ENCODE peak calls at places on chromosomes 1 and 21, in ten cellular contexts. One of them, this sample, is unnamed. For H3K27me3, the result is how much of the 10 kb centered on the place peaks cover.

GRCh38 chr1:89085781-89086180 is 20.8 kb upstream of the GBP1 start:
- DNase-seq in esophagus squamous epithelium: no peak
- DNase-seq in effector memory CD4-positive, alpha-beta T cell: no peak
- DNase-seq in HCT116: peak
- DNase-seq in NT2/D1: peak
- DNase-seq in bronchial epithelial cell: no peak
- DNase-seq in foreskin keratinocyte: peak
- DNase-seq in stomach: peak
- DNase-seq in hepatocyte: no peak
- DNase-seq in CD4-positive, CD25-positive, alpha-beta regulatory T cell: peak
- DNase-seq in this sample: peak

GRCh38 chr1:47689894-47690293 is 252.1 kb downstream of the FOXD2 start:
- DNase-seq in esophagus squamous epithelium: no peak
- DNase-seq in effector memory CD4-positive, alpha-beta T cell: no peak
- DNase-seq in NT2/D1: no peak
- DNase-seq in bronchial epithelial cell: no peak
- DNase-seq in foreskin keratinocyte: no peak
- DNase-seq in HCT116: no peak
- DNase-seq in stomach: peak
- DNase-seq in CD4-positive, CD25-positive, alpha-beta regulatory T cell: no peak
- DNase-seq in hepatocyte: no peak
- DNase-seq in this sample: no peak

GRCh38 chr1:234863596-234863995 is 253.6 kb upstream of the IRF2BP2 start:
- DNase-seq in foreskin keratinocyte: peak
- DNase-seq in stomach: no peak
- DNase-seq in esophagus squamous epithelium: no peak
- DNase-seq in effector memory CD4-positive, alpha-beta T cell: no peak
- DNase-seq in NT2/D1: no peak
- DNase-seq in HCT116: no peak
- DNase-seq in bronchial epithelial cell: peak
- DNase-seq in hepatocyte: no peak
- DNase-seq in CD4-positive, CD25-positive, alpha-beta regulatory T cell: no peak
- DNase-seq in this sample: no peak

GRCh38 chr1:11211925-11212587 is 22.9 kb downstream of the ANGPTL7 start:
- DNase-seq in foreskin keratinocyte: no peak
- DNase-seq in NT2/D1: no peak
- DNase-seq in hepatocyte: no peak
- DNase-seq in stomach: no peak
- DNase-seq in esophagus squamous epithelium: no peak
- DNase-seq in effector memory CD4-positive, alpha-beta T cell: no peak
- DNase-seq in bronchial epithelial cell: no peak
- DNase-seq in CD4-positive, CD25-positive, alpha-beta regulatory T cell: no peak
- DNase-seq in HCT116: no peak
- DNase-seq in this sample: no peak

GRCh38 chr1:230067871-230068814 is 1.1 kb downstream of the GALNT2 start:
- DNase-seq in CD4-positive, CD25-positive, alpha-beta regulatory T cell: peak
- DNase-seq in esophagus squamous epithelium: no peak
- DNase-seq in NT2/D1: peak
- DNase-seq in foreskin keratinocyte: no peak
- DNase-seq in stomach: peak
- DNase-seq in hepatocyte: peak
- DNase-seq in HCT116: no peak
- DNase-seq in bronchial epithelial cell: no peak
- DNase-seq in effector memory CD4-positive, alpha-beta T cell: no peak
- DNase-seq in this sample: peak

GRCh38 chr1:175572932-175573871 is 170.2 kb downstream of the TNR start:
- DNase-seq in hepatocyte: peak
- DNase-seq in NT2/D1: no peak
- DNase-seq in stomach: no peak
- DNase-seq in bronchial epithelial cell: no peak
- DNase-seq in esophagus squamous epithelium: no peak
- DNase-seq in foreskin keratinocyte: peak
- DNase-seq in HCT116: no peak
- DNase-seq in CD4-positive, CD25-positive, alpha-beta regulatory T cell: no peak
- DNase-seq in effector memory CD4-positive, alpha-beta T cell: no peak
- DNase-seq in this sample: no peak

GRCh38 chr1:228463559-228464455 is 23.4 kb upstream of the RNF187 start:
- DNase-seq in NT2/D1: no peak
- DNase-seq in CD4-positive, CD25-positive, alpha-beta regulatory T cell: peak
- DNase-seq in hepatocyte: peak
- DNase-seq in bronchial epithelial cell: no peak
- DNase-seq in HCT116: peak
- DNase-seq in esophagus squamous epithelium: no peak
- DNase-seq in foreskin keratinocyte: no peak
- DNase-seq in stomach: peak
- DNase-seq in effector memory CD4-positive, alpha-beta T cell: peak
- DNase-seq in this sample: peak

GRCh38 chr1:109906160-109906838 is 4.3 kb upstream of the CSF1 start:
- DNase-seq in NT2/D1: no peak
- DNase-seq in foreskin keratinocyte: no peak
- DNase-seq in hepatocyte: no peak
- DNase-seq in CD4-positive, CD25-positive, alpha-beta regulatory T cell: peak
- DNase-seq in esophagus squamous epithelium: no peak
- DNase-seq in HCT116: no peak
- DNase-seq in stomach: no peak
- DNase-seq in effector memory CD4-positive, alpha-beta T cell: no peak
- DNase-seq in bronchial epithelial cell: no peak
- DNase-seq in this sample: peak

GRCh38 chr21:45112371-45112770 is 38.0 kb downstream of the ADARB1 start:
- DNase-seq in foreskin keratinocyte: no peak
- DNase-seq in effector memory CD4-positive, alpha-beta T cell: no peak
- DNase-seq in stomach: no peak
- DNase-seq in hepatocyte: no peak
- DNase-seq in CD4-positive, CD25-positive, alpha-beta regulatory T cell: no peak
- DNase-seq in bronchial epithelial cell: no peak
- DNase-seq in HCT116: no peak
- DNase-seq in esophagus squamous epithelium: no peak
- DNase-seq in NT2/D1: no peak
- DNase-seq in this sample: no peak

GRCh38 chr1:241012708-241013340 is 344.2 kb downstream of the RGS7 start:
- DNase-seq in foreskin keratinocyte: no peak
- DNase-seq in NT2/D1: peak
- DNase-seq in hepatocyte: no peak
- DNase-seq in bronchial epithelial cell: no peak
- DNase-seq in CD4-positive, CD25-positive, alpha-beta regulatory T cell: no peak
- DNase-seq in effector memory CD4-positive, alpha-beta T cell: no peak
- DNase-seq in esophagus squamous epithelium: no peak
- DNase-seq in stomach: no peak
- DNase-seq in HCT116: no peak
- DNase-seq in this sample: no peak

GRCh38 chr1:51636765-51637522 is 20.1 kb downstream of the OSBPL9 start:
- DNase-seq in HCT116: peak
- DNase-seq in hepatocyte: peak
- DNase-seq in foreskin keratinocyte: peak
- DNase-seq in esophagus squamous epithelium: no peak
- DNase-seq in effector memory CD4-positive, alpha-beta T cell: no peak
- DNase-seq in CD4-positive, CD25-positive, alpha-beta regulatory T cell: no peak
- DNase-seq in stomach: no peak
- DNase-seq in bronchial epithelial cell: peak
- DNase-seq in NT2/D1: no peak
- DNase-seq in this sample: no peak

GRCh38 chr1:226763741-226764264 is 24.7 kb upstream of the ITPKB start:
- DNase-seq in stomach: no peak
- DNase-seq in esophagus squamous epithelium: no peak
- DNase-seq in foreskin keratinocyte: peak
- DNase-seq in HCT116: no peak
- DNase-seq in bronchial epithelial cell: peak
- DNase-seq in effector memory CD4-positive, alpha-beta T cell: no peak
- DNase-seq in NT2/D1: peak
- DNase-seq in CD4-positive, CD25-positive, alpha-beta regulatory T cell: no peak
- DNase-seq in hepatocyte: peak
- DNase-seq in this sample: no peak

GRCh38 chr1:107323765-107324164 is 182.9 kb downstream of the NTNG1 start:
- DNase-seq in NT2/D1: no peak
- DNase-seq in foreskin keratinocyte: no peak
- DNase-seq in HCT116: no peak
- DNase-seq in hepatocyte: no peak
- DNase-seq in CD4-positive, CD25-positive, alpha-beta regulatory T cell: no peak
- DNase-seq in effector memory CD4-positive, alpha-beta T cell: no peak
- DNase-seq in stomach: no peak
- DNase-seq in esophagus squamous epithelium: no peak
- DNase-seq in bronchial epithelial cell: no peak
- DNase-seq in this sample: no peak

GRCh38 chr1:201048521-201048920 is 25.0 kb upstream of the KIF21B start:
- DNase-seq in bronchial epithelial cell: no peak
- DNase-seq in HCT116: no peak
- DNase-seq in effector memory CD4-positive, alpha-beta T cell: no peak
- DNase-seq in CD4-positive, CD25-positive, alpha-beta regulatory T cell: no peak
- DNase-seq in stomach: no peak
- DNase-seq in NT2/D1: no peak
- DNase-seq in esophagus squamous epithelium: no peak
- DNase-seq in foreskin keratinocyte: no peak
- DNase-seq in hepatocyte: no peak
- DNase-seq in this sample: no peak
- H3K27me3 ChIP-seq in bronchial epithelial cell: under half
- H3K27me3 ChIP-seq in HCT116: under half
- H3K27me3 ChIP-seq in effector memory CD4-positive, alpha-beta T cell: under half
- H3K27me3 ChIP-seq in CD4-positive, CD25-positive, alpha-beta regulatory T cell: under half
- H3K27me3 ChIP-seq in stomach: under half
- H3K27me3 ChIP-seq in NT2/D1: under half
- H3K27me3 ChIP-seq in esophagus squamous epithelium: under half
- H3K27me3 ChIP-seq in foreskin keratinocyte: under half
- H3K27me3 ChIP-seq in hepatocyte: under half
- H3K27me3 ChIP-seq in this sample: under half

DNA sequence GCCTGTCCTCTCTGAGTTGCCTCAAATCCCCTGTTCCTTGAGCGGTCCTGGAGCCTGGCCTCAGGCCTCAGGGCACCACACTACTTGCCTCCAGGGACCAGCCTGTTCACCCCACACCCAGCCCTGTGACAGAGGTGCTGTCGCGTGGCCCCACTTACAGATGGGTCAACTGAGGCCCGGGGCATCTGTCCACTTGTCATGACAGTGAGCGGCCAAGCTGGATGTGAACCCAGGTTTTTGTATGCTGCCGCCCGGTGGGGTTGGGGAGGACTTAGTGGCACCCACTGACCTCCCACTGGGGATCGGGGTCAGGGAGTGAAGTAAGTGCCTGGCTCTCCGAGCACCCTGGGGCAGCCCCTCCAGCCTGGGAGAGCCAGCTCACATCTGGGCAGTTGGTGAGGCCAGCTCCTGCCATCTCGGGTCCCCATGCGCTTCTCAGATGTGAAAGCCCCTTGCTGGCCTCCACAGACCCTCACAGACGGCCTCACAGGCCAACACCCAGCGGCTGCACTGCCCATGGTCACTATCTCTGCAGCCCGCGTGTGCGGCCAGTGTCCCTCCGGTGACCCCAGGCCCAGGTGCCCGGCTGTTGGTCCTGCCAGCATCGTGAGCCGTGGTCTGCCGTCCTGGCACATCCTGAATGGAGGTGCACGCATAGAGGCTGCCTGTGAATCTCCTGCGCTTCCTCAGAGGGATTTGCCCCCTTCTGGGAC is 9.3 kb upstream of the FAAP20 start:
- DNase-seq in esophagus squamous epithelium: no peak
- DNase-seq in effector memory CD4-positive, alpha-beta T cell: no peak
- DNase-seq in bronchial epithelial cell: no peak
- DNase-seq in CD4-positive, CD25-positive, alpha-beta regulatory T cell: no peak
- DNase-seq in stomach: no peak
- DNase-seq in NT2/D1: no peak
- DNase-seq in foreskin keratinocyte: no peak
- DNase-seq in HCT116: no peak
- DNase-seq in hepatocyte: no peak
- DNase-seq in this sample: no peak
- H3K27me3 ChIP-seq in esophagus squamous epithelium: under half
- H3K27me3 ChIP-seq in effector memory CD4-positive, alpha-beta T cell: under half
- H3K27me3 ChIP-seq in bronchial epithelial cell: under half
- H3K27me3 ChIP-seq in CD4-positive, CD25-positive, alpha-beta regulatory T cell: under half
- H3K27me3 ChIP-seq in stomach: under half
- H3K27me3 ChIP-seq in NT2/D1: under half
- H3K27me3 ChIP-seq in foreskin keratinocyte: under half
- H3K27me3 ChIP-seq in HCT116: under half
- H3K27me3 ChIP-seq in hepatocyte: under half
- H3K27me3 ChIP-seq in this sample: under half

GRCh38 chr1:29124366-29125236 is 898 bp upstream of the TMEM200B start:
- DNase-seq in esophagus squamous epithelium: no peak
- DNase-seq in hepatocyte: peak
- DNase-seq in foreskin keratinocyte: peak
- DNase-seq in effector memory CD4-positive, alpha-beta T cell: no peak
- DNase-seq in stomach: peak
- DNase-seq in NT2/D1: peak
- DNase-seq in CD4-positive, CD25-positive, alpha-beta regulatory T cell: peak
- DNase-seq in HCT116: peak
- DNase-seq in bronchial epithelial cell: no peak
- DNase-seq in this sample: peak

GRCh38 chr1:29123871-29124365 is at the start of gene TMEM200B:
- DNase-seq in HCT116: no peak
- DNase-seq in hepatocyte: peak
- DNase-seq in stomach: no peak
- DNase-seq in NT2/D1: no peak
- DNase-seq in foreskin keratinocyte: no peak
- DNase-seq in esophagus squamous epithelium: no peak
- DNase-seq in CD4-positive, CD25-positive, alpha-beta regulatory T cell: no peak
- DNase-seq in effector memory CD4-positive, alpha-beta T cell: no peak
- DNase-seq in bronchial epithelial cell: no peak
- DNase-seq in this sample: no peak

GRCh38 chr1:29122987-29123870 is 474 bp downstream of the TMEM200B start:
- DNase-seq in foreskin keratinocyte: peak
- DNase-seq in NT2/D1: no peak
- DNase-seq in HCT116: no peak
- DNase-seq in effector memory CD4-positive, alpha-beta T cell: no peak
- DNase-seq in hepatocyte: peak
- DNase-seq in CD4-positive, CD25-positive, alpha-beta regulatory T cell: peak
- DNase-seq in esophagus squamous epithelium: no peak
- DNase-seq in stomach: no peak
- DNase-seq in bronchial epithelial cell: no peak
- DNase-seq in this sample: peak

GRCh38 chr1:29126198-29126597 is 2.5 kb upstream of the TMEM200B start:
- DNase-seq in stomach: no peak
- DNase-seq in CD4-positive, CD25-positive, alpha-beta regulatory T cell: no peak
- DNase-seq in hepatocyte: no peak
- DNase-seq in effector memory CD4-positive, alpha-beta T cell: no peak
- DNase-seq in NT2/D1: no peak
- DNase-seq in esophagus squamous epithelium: no peak
- DNase-seq in HCT116: no peak
- DNase-seq in bronchial epithelial cell: no peak
- DNase-seq in foreskin keratinocyte: no peak
- DNase-seq in this sample: no peak

DNA sequence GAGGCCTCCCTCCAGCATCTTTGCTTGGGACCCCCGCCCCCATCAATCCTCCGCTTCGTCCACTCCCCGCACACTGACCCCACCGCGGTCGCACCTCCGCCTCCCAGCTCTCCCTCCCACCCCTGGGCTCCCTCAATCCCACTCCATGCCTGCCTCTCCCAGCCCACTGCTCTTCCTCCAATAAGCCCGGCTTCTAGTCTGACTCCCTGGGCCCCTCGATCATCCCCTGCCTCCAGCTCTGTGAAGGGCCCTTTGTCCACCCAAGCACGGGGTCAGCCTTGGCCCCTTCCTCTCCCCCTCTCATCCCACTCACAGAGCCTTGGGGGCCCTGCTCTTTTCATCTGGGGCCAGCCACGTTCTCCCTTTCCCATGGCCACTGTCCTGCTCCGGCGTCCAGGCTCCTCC is 1.5 kb upstream of the TMEM200B start:
- DNase-seq in bronchial epithelial cell: no peak
- DNase-seq in CD4-positive, CD25-positive, alpha-beta regulatory T cell: no peak
- DNase-seq in effector memory CD4-positive, alpha-beta T cell: no peak
- DNase-seq in hepatocyte: no peak
- DNase-seq in stomach: no peak
- DNase-seq in esophagus squamous epithelium: no peak
- DNase-seq in foreskin keratinocyte: no peak
- DNase-seq in HCT116: no peak
- DNase-seq in NT2/D1: no peak
- DNase-seq in this sample: no peak
- H3K27me3 ChIP-seq in bronchial epithelial cell: under half
- H3K27me3 ChIP-seq in CD4-positive, CD25-positive, alpha-beta regulatory T cell: under half
- H3K27me3 ChIP-seq in effector memory CD4-positive, alpha-beta T cell: under half
- H3K27me3 ChIP-seq in hepatocyte: under half
- H3K27me3 ChIP-seq in stomach: under half
- H3K27me3 ChIP-seq in esophagus squamous epithelium: under half
- H3K27me3 ChIP-seq in foreskin keratinocyte: under half
- H3K27me3 ChIP-seq in HCT116: under half
- H3K27me3 ChIP-seq in NT2/D1: under half
- H3K27me3 ChIP-seq in this sample: under half

GRCh38 chr1:18489417-18490143 is 8.8 kb downstream of the KLHDC7A start:
- DNase-seq in CD4-positive, CD25-positive, alpha-beta regulatory T cell: no peak
- DNase-seq in effector memory CD4-positive, alpha-beta T cell: no peak
- DNase-seq in foreskin keratinocyte: no peak
- DNase-seq in esophagus squamous epithelium: no peak
- DNase-seq in hepatocyte: no peak
- DNase-seq in stomach: no peak
- DNase-seq in NT2/D1: no peak
- DNase-seq in bronchial epithelial cell: no peak
- DNase-seq in HCT116: no peak
- DNase-seq in this sample: no peak
- H3K27me3 ChIP-seq in CD4-positive, CD25-positive, alpha-beta regulatory T cell: under half
- H3K27me3 ChIP-seq in effector memory CD4-positive, alpha-beta T cell: under half
- H3K27me3 ChIP-seq in foreskin keratinocyte: under half
- H3K27me3 ChIP-seq in esophagus squamous epithelium: under half
- H3K27me3 ChIP-seq in hepatocyte: under half
- H3K27me3 ChIP-seq in stomach: under half
- H3K27me3 ChIP-seq in NT2/D1: under half
- H3K27me3 ChIP-seq in bronchial epithelial cell: under half
- H3K27me3 ChIP-seq in HCT116: under half
- H3K27me3 ChIP-seq in this sample: under half